ENCODE peak calls at places on chromosomes 4 and X, in six cellular contexts. K, L, O, N, F and M are unnamed samples.

GRCh38 chr4:58843456-58843855 is 1733.3 kb upstream of the IGFBP7 start:
- DNase-seq in O (no peak), L (no peak), K (no peak), F (no peak), N (no peak), M (no peak)

GRCh38 chr4:48016141-48017107 is at the start of the genes CNGA1 and NIPAL1:
- DNase-seq in L (peak; percentile 63), O (peak; percentile 76), N (peak; percentile 96), K (peak; percentile 81), F (peak; percentile 71), M (peak; percentile 64)

GRCh38 chr4:38315296-38315695 is 348.7 kb upstream of the KLF3 start:
- DNase-seq in K (no peak), O (no peak), L (no peak), N (no peak), F (no peak), M (no peak)

GRCh38 chrX:136584545-136584944 is 52.5 kb downstream of the VGLL1 start:
- DNase-seq in F (no peak), L (no peak), K (no peak), N (no peak), O (no peak), M (no peak)

GRCh38 chr4:38509551-38509950 is 154.4 kb upstream of the KLF3 start:
- DNase-seq in N (no peak), K (no peak), L (no peak), O (no peak), F (peak; percentile 73), M (peak; percentile 29)

GRCh38 chrX:47637546-47638195 is 7.9 kb upstream of the CFP start:
- DNase-seq in L (no peak), N (peak; percentile 72), F (peak; percentile 30), K (no peak), O (peak; percentile 49), M (no peak)

GRCh38 chr4:186886759-186887158 is 163.1 kb upstream of the FAT1 start:
- DNase-seq in O (no peak), L (no peak), F (no peak), N (no peak), K (no peak), M (no peak)

GRCh38 chr4:98993419-98994071 is 2.0 kb upstream of the METAP1 start:
- DNase-seq in O (peak; percentile 60), L (no peak), K (no peak), N (no peak), F (no peak), M (no peak)

GRCh38 chr4:73752424-73752823 is 12.1 kb downstream of the CXCL8 start:
- DNase-seq in K (no peak), L (no peak), N (no peak), F (no peak), O (no peak), M (no peak)

GRCh38 chr4:177349191-177349590 is 39.5 kb downstream of the NEIL3 start:
- DNase-seq in K (no peak), L (no peak), F (no peak), N (peak; percentile 11), O (no peak), M (no peak)

GRCh38 chr4:169649545-169650226 is 29.3 kb downstream of the CLCN3 start:
- DNase-seq in N (no peak), O (peak; percentile 79), F (no peak), L (no peak), K (no peak), M (no peak)

GRCh38 chr4:109184421-109184956 is 118.0 kb downstream of the COL25A1 start:
- DNase-seq in N (no peak), F (no peak), L (no peak), O (peak; percentile 49), K (peak; percentile 23), M (no peak)

GRCh38 chr4:115152081-115152480 is 38.7 kb upstream of the NDST4 start:
- DNase-seq in K (no peak), L (no peak), F (no peak), O (no peak), N (no peak), M (no peak)

GRCh38 chr4:45007499-45007898 is 281.1 kb upstream of the GNPDA2 start:
- DNase-seq in L (no peak), F (no peak), O (no peak), K (no peak), N (no peak), M (no peak)

GRCh38 chr4:94208268-94208667 is 603 bp downstream of the SMARCAD1 start:
- DNase-seq in F (no peak), N (no peak), L (no peak), O (no peak), K (peak; percentile 38), M (no peak)

GRCh38 chr4:128558896-128559669 is 250.4 kb upstream of the JADE1 start:
- DNase-seq in O (no peak), F (no peak), L (no peak), N (no peak), K (peak; percentile 80), M (no peak)

GRCh38 chr4:138310991-138311390 is 68.8 kb upstream of the SLC7A11 start:
- DNase-seq in L (no peak), F (no peak), O (no peak), K (peak; percentile 88), N (no peak), M (no peak)

GRCh38 chrX:130024127-130024526 is 41.7 kb downstream of the BCORL1 start:
- DNase-seq in O (peak; percentile 81), L (peak; percentile 23), K (peak; percentile 75), F (peak; percentile 81), N (peak; percentile 90), M (peak; percentile 74)

GRCh38 chr4:177108708-177109107 is 201.0 kb upstream of the NEIL3 start:
- DNase-seq in O (no peak), K (peak; percentile 69), L (no peak), F (no peak), N (peak; percentile 4), M (no peak)

GRCh38 chrX:28552322-28552721 is 34.9 kb upstream of the IL1RAPL1 start:
- DNase-seq in O (no peak), F (no peak), L (no peak), K (peak; percentile 0), N (no peak), M (no peak)

GRCh38 chrX:1416965-1417760 is 25.2 kb upstream of the SLC25A6 start:
- DNase-seq in N (no peak), K (no peak), F (no peak), O (no peak), L (no peak), M (no peak)

GRCh38 chr4:16969696-16970135 is 71.3 kb upstream of the LDB2 start:
- DNase-seq in N (no peak), K (peak; percentile 78), L (no peak), O (no peak), F (no peak), M (no peak)

GRCh38 chr4:73776363-73776762 is 36.0 kb downstream of the CXCL8 start:
- DNase-seq in N (no peak), K (peak; percentile 47), O (peak; percentile 48), F (no peak), L (no peak), M (no peak)

GRCh38 chr4:54063224-54063623 is 1.2 kb downstream of the CHIC2 start:
- DNase-seq in F (peak; percentile 22), O (no peak), L (no peak), K (peak; percentile 81), N (no peak), M (no peak)

GRCh38 chr4:155402941-155403340 is 26.2 kb upstream of the MAP9 start:
- DNase-seq in N (no peak), F (no peak), O (no peak), L (no peak), K (no peak), M (no peak)

GRCh38 chr4:6008092-6008551 is 10.1 kb downstream of the C4orf50 start:
- DNase-seq in F (no peak), K (no peak), O (no peak), N (peak; percentile 80), L (no peak), M (no peak)

GRCh38 chr4:15735531-15735930 is 32.7 kb downstream of the BST1 start:
- DNase-seq in L (no peak), F (no peak), N (no peak), K (no peak), O (no peak), M (no peak)

GRCh38 chr4:102823464-102823863 is 3.9 kb downstream of the UBE2D3 start:
- DNase-seq in O (no peak), F (no peak), N (no peak), L (no peak), K (no peak), M (no peak)
- H3K4me1 ChIP-seq in O (peaks cover 31% of the 10 kb centered on the region), F (peaks cover 69% of the 10 kb centered on the region), N (peaks cover 57% of the 10 kb centered on the region), L (peaks cover 36% of the 10 kb centered on the region), K (peaks cover 51% of the 10 kb centered on the region), M (peaks cover 24% of the 10 kb centered on the region)

DNA sequence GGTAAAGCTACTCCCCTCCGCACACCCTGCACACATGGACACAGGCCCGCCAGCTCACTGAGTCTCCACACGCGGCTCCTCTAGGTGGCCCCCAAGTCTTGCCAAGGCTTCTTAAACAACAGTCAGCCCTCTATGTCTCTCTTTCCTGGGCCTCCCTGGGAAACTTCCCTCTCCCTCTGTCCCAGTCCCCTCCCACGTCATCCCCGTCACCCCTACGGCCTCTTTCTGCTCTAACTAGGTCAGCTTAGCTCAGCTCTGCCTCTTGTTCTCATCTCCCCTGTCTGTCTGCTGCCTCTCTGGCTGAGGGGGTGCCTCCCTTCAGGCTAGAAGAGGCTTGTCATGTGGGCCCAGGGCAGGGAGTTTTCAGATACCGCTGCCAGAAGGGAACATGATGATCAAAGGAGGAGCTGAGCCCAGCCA is 38.8 kb downstream of the SEPTIN6 start:
- DNase-seq in L (no peak), N (peak; percentile 35), K (peak; percentile 43), O (peak; percentile 78), F (peak; percentile 38), M (peak; percentile 55)
- H3K27ac ChIP-seq in L (no peak overlapping the region), N (no peak overlapping the region), K (peak overlapping the region; percentile 65), O (no peak overlapping the region), F (peak overlapping the region; percentile 41), M (peak overlapping the region; percentile 35)

DNA sequence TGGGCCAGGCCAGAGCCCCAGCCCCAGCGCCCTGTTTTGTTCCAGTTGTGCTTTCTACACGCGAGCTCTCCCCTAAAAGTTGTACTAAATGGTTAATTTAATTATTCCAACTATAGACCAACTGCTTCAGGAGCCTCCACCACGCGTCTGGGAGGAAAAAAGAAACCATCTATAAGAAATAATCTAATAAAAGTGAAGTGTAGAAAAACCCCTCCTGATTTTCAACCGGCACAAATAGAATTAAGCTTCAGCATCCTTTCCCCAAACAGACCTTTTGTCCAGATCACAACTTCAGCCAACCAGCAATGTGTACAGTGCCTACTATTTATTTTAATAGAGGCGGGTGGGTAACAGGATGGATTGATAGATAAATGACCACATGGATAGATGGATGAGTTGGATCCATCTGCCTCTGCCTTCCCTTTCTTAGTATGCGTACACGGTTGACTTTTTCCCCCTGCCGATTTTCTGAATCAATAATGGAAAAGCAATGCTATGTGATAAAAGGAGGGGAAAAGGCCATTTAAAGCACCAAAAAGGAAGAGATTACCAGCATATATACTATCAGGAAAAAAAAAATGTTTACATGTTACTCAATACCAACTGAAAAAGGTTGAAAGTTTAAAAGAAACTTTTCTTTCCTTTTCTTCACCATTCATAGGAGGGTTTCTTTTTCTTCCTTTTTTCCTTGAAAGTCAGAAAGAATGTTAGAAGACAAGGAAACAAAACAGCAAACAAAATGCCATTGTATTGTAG is 3.7 kb upstream of the PHOX2B start:
- DNase-seq in F (no peak), N (no peak), K (no peak), L (no peak), O (no peak), M (no peak)
- H3K4me1 ChIP-seq in F (no peaks in the 10 kb centered on the region), N (peaks cover 67% of the 10 kb centered on the region), K (no peaks in the 10 kb centered on the region), L (no peaks in the 10 kb centered on the region), O (no peaks in the 10 kb centered on the region), M (no peaks in the 10 kb centered on the region)

DNA sequence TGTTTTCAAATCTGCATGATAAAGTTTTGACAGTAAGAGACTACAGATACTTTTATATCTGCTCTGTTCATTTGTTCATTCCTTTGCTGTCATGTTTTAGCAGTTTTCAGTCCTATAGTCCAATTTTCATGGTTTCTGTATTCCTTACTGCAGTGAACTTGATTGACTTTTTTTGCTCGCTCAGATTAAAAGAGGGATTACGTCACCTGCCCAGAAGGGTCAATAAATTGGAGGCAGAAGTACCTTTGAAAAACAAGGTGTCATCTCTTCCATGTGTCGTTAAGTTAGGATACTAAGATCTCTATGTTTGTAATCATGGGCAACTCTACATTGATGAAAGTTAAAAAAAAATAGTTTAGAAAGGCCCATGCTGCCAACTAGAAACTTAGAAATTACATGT is 250.1 kb upstream of the SMIM31 start:
- DNase-seq in L (no peak), F (no peak), K (no peak), O (no peak), N (no peak), M (no peak)
- H3K27ac ChIP-seq in L (no peak overlapping the region), F (no peak overlapping the region), K (no peak overlapping the region), O (no peak overlapping the region), N (no peak overlapping the region), M (no peak overlapping the region)